ENCODE peak calls at places on chromosomes 5 and 9, in ten cellular contexts. M is fibroblast of the aortic adventitia; I is HEK293T; W is central memory CD4-positive, alpha-beta T cell; S is AG08396; Y is NCI-H460; B is hypothalamus; K is activated CD4-positive, alpha-beta T cell treated with anti-CD3 and anti-CD28 coated beads, Interleukin-2, amount 50 U/mL, for 48 hours; P is HuH-7; Q is Right ventricle myocardium inferior. Z is an unnamed sample.

GRCh38 chr5:52943285-52943684 is 45.9 kb upstream of the ITGA2 start:
- DNase-seq in S (no peak), B (no peak), M (no peak), W (no peak), K (no peak), P (no peak), Q (no peak), Y (no peak), I (no peak), Z (no peak)

GRCh38 chr9:71857159-71857558 is 53.8 kb downstream of the ABHD17B start:
- DNase-seq in S (no peak), M (no peak), I (no peak), P (no peak), Y (no peak), K (no peak), W (no peak), Q (no peak), B (no peak), Z (no peak)

GRCh38 chr9:129342591-129342990 is 164.5 kb upstream of the IER5L start:
- DNase-seq in W (no peak), I (no peak), M (no peak), Q (no peak), P (no peak), K (no peak), Y (no peak), S (no peak), B (no peak), Z (no peak)

GRCh38 chr5:40486437-40487270 is 193.1 kb upstream of the PTGER4 start:
- DNase-seq in P (no peak), S (no peak), I (no peak), B (no peak), Y (no peak), K (peak), M (peak), W (peak), Q (no peak), Z (no peak)

GRCh38 chr5:88396635-88397285 is 128.1 kb upstream of the TMEM161B start:
- DNase-seq in P (no peak), K (no peak), W (no peak), B (no peak), Y (no peak), M (no peak), S (no peak), Q (no peak), I (no peak), Z (no peak)

GRCh38 chr9:127361561-127361960 is 35.4 kb upstream of the SLC2A8 start:
- DNase-seq in I (no peak), S (no peak), B (no peak), Y (no peak), Q (no peak), P (no peak), M (no peak), K (no peak), W (no peak), Z (no peak)

GRCh38 chr9:2227468-2227867 is 212.3 kb downstream of the SMARCA2 start:
- DNase-seq in S (peak), K (no peak), M (peak), P (no peak), Y (no peak), B (no peak), I (no peak), W (no peak), Q (no peak), Z (no peak)

GRCh38 chr5:175246242-175246891 is 197.6 kb downstream of the DRD1 start:
- DNase-seq in W (no peak), K (peak), I (no peak), M (peak), P (no peak), B (no peak), Y (no peak), Q (no peak), S (peak), Z (no peak)

GRCh38 chr9:131521203-131521602 is 9.9 kb downstream of the UCK1 start:
- DNase-seq in Y (no peak), B (no peak), K (no peak), Q (no peak), S (no peak), P (no peak), M (no peak), W (no peak), I (no peak), Z (no peak)

GRCh38 chr5:180816608-180817534 is 14.3 kb upstream of the MGAT1 start:
- DNase-seq in P (no peak), S (no peak), Q (no peak), M (peak), I (peak), W (no peak), Y (no peak), K (no peak), B (no peak), Z (peak)

GRCh38 chr9:130627051-130627450 is 37.3 kb upstream of the PRDM12 start:
- DNase-seq in S (no peak), P (no peak), B (peak), I (no peak), W (no peak), Q (peak), K (no peak), M (no peak), Y (no peak), Z (peak)

GRCh38 chr9:134253596-134254205 is 72.6 kb upstream of the RXRA start:
- DNase-seq in I (no peak), S (peak), Y (no peak), K (no peak), B (no peak), W (no peak), Q (no peak), M (peak), P (no peak), Z (no peak)

GRCh38 chr5:27437594-27438200 is 399.3 kb upstream of the CDH9 start:
- DNase-seq in P (no peak), Q (no peak), B (no peak), K (no peak), Y (no peak), S (no peak), M (no peak), I (no peak), W (no peak), Z (no peak)

GRCh38 chr5:151665584-151665982 is 21.1 kb downstream of the SPARC start:
- DNase-seq in P (no peak), M (no peak), Q (no peak), B (no peak), K (no peak), Y (no peak), I (no peak), W (no peak), S (no peak), Z (no peak)

GRCh38 chr5:119406551-119406950 is 45.7 kb upstream of the HSD17B4 start:
- DNase-seq in Q (no peak), I (no peak), Y (no peak), S (no peak), M (no peak), W (no peak), P (no peak), B (no peak), K (no peak), Z (no peak)

GRCh38 chr9:16143310-16143709 is 590.5 kb downstream of the CCDC171 start:
- DNase-seq in I (no peak), B (no peak), Q (no peak), Y (no peak), W (no peak), M (no peak), K (no peak), P (no peak), S (no peak), Z (no peak)

GRCh38 chr5:1759378-1759970 is 40.2 kb downstream of the MRPL36 start:
- DNase-seq in K (no peak), P (no peak), I (no peak), Q (no peak), W (no peak), S (no peak), M (no peak), B (no peak), Y (no peak), Z (peak)

GRCh38 chr5:61333351-61334223 is 1.5 kb downstream of the ZSWIM6 start:
- DNase-seq in P (no peak), M (peak), Y (no peak), K (no peak), W (peak), B (peak), I (no peak), Q (peak), S (peak), Z (peak)

GRCh38 chr5:54741711-54742110 is 224.2 kb downstream of the SNX18 start:
- DNase-seq in B (no peak), P (no peak), Q (no peak), K (no peak), I (no peak), S (no peak), Y (no peak), W (no peak), M (no peak), Z (no peak)

Z was measured in sciatic nerve.